ENCODE peak calls at places on chromosome 20, in ten cellular contexts. H is testis, E is cardiac fibroblast, J is WTC11, G is osteocyte, R is psoas muscle, T is endothelial cell, X is tibial artery, P is GM20000, Z is GM13977. U is an unnamed sample.

GRCh38 chr20:50283922-50284810 is 93.5 kb downstream of the CEBPB start:
- DNase-seq in H (no peak), E (peak), J (no peak), G (no peak), R (peak), T (no peak), X (peak), P (no peak), Z (no peak), U (peak)

GRCh38 chr20:52889225-52889624 is 82.9 kb upstream of the TSHZ2 start:
- DNase-seq in H (no peak), E (peak), J (no peak), G (no peak), R (no peak), T (no peak), X (no peak), P (no peak), Z (no peak), U (no peak)

GRCh38 chr20:59992531-59992930 is 34.3 kb downstream of the CDH26 start:
- DNase-seq in H (no peak), E (no peak), J (no peak), G (no peak), R (no peak), T (no peak), X (no peak), P (no peak), Z (no peak), U (no peak)

GRCh38 chr20:19440660-19441527 is 228.5 kb downstream of the SLC24A3 start:
- DNase-seq in H (no peak), E (no peak), J (no peak), G (peak), R (no peak), T (no peak), X (no peak), P (no peak), Z (no peak), U (peak)

GRCh38 chr20:53413188-53413631 is 180.4 kb downstream of the ZNF217 start:
- DNase-seq in H (peak), E (no peak), J (peak), G (no peak), R (peak), T (peak), X (no peak), P (peak), Z (peak), U (peak)

GRCh38 chr20:13221673-13222318 is 722 bp downstream of the ISM1 start:
- DNase-seq in H (peak), E (peak), J (peak), G (no peak), R (peak), T (peak), X (peak), P (peak), Z (peak), U (peak)

GRCh38 chr20:18639501-18639979 is 51.7 kb downstream of the DTD1 start:
- DNase-seq in H (no peak), E (no peak), J (no peak), G (no peak), R (no peak), T (no peak), X (no peak), P (no peak), Z (no peak), U (no peak)

GRCh38 chr20:17541996-17542395 is 10.8 kb upstream of the BFSP1 start:
- DNase-seq in H (no peak), E (peak), J (no peak), G (no peak), R (no peak), T (no peak), X (peak), P (no peak), Z (no peak), U (no peak)

GRCh38 chr20:50280851-50281655 is 90.4 kb downstream of the CEBPB start:
- DNase-seq in H (no peak), E (no peak), J (no peak), G (no peak), R (no peak), T (no peak), X (no peak), P (no peak), Z (no peak), U (no peak)

GRCh38 chr20:13458860-13459451 is 179.8 kb downstream of the TASP1 start:
- DNase-seq in H (peak), E (peak), J (peak), G (no peak), R (no peak), T (peak), X (no peak), P (peak), Z (peak), U (peak)

GRCh38 chr20:62116558-62117361 is 5.5 kb upstream of the LSM14B start:
- DNase-seq in H (no peak), E (no peak), J (no peak), G (no peak), R (no peak), T (no peak), X (no peak), P (no peak), Z (no peak), U (no peak)

GRCh38 chr20:52446421-52447231 is 255.0 kb upstream of the ZFP64 start:
- DNase-seq in H (no peak), E (peak), J (no peak), G (no peak), R (no peak), T (no peak), X (no peak), P (no peak), Z (no peak), U (no peak)

GRCh38 chr20:19211661-19212523 is 550 bp upstream of the SLC24A3 start:
- DNase-seq in H (peak), E (no peak), J (peak), G (no peak), R (peak), T (peak), X (peak), P (peak), Z (peak), U (no peak)

GRCh38 chr20:34791289-34792020 is 34.0 kb downstream of the NCOA6 start:
- DNase-seq in H (no peak), E (peak), J (no peak), G (no peak), R (no peak), T (no peak), X (no peak), P (no peak), Z (no peak), U (no peak)

GRCh38 chr20:62112368-62112767 is 9.9 kb upstream of the LSM14B start:
- DNase-seq in H (no peak), E (no peak), J (no peak), G (no peak), R (no peak), T (no peak), X (no peak), P (no peak), Z (no peak), U (no peak)

GRCh38 chr20:43913291-43914025 is 1.2 kb upstream of the TOX2 start:
- DNase-seq in H (no peak), E (no peak), J (no peak), G (no peak), R (no peak), T (no peak), X (no peak), P (no peak), Z (no peak), U (no peak)

GRCh38 chr20:49230021-49230420 is 10.8 kb downstream of the DDX27 start:
- DNase-seq in H (no peak), E (no peak), J (no peak), G (no peak), R (no peak), T (no peak), X (no peak), P (no peak), Z (no peak), U (no peak)

GRCh38 chr20:43564455-43564854 is 5.6 kb downstream of the SGK2 start:
- DNase-seq in H (no peak), E (no peak), J (no peak), G (no peak), R (no peak), T (no peak), X (no peak), P (no peak), Z (no peak), U (no peak)

GRCh38 chr20:20548527-20549266 is 163.7 kb downstream of the RALGAPA2 start:
- DNase-seq in H (no peak), E (no peak), J (no peak), G (no peak), R (no peak), T (no peak), X (no peak), P (no peak), Z (no peak), U (no peak)

GRCh38 chr20:12207875-12208274 is 290.2 kb downstream of the BTBD3 start:
- DNase-seq in H (peak), E (peak), J (peak), G (no peak), R (no peak), T (peak), X (no peak), P (no peak), Z (peak), U (peak)

GRCh38 chr20:56513096-56513806 is 11.3 kb upstream of the FAM209A start:
- DNase-seq in H (no peak), E (no peak), J (no peak), G (no peak), R (no peak), T (no peak), X (peak), P (no peak), Z (no peak), U (no peak)

GRCh38 chr20:47274449-47275108 is 81.9 kb downstream of the ZMYND8 start:
- DNase-seq in H (no peak), E (peak), J (no peak), G (no peak), R (no peak), T (no peak), X (no peak), P (peak), Z (peak), U (peak)

GRCh38 chr20:5070570-5070969 is 49.2 kb downstream of the PCNA start:
- DNase-seq in H (no peak), E (no peak), J (no peak), G (no peak), R (no peak), T (no peak), X (no peak), P (no peak), Z (no peak), U (no peak)

GRCh38 chr20:32437391-32438074 is 79.4 kb downstream of the ASXL1 start:
- DNase-seq in H (no peak), E (no peak), J (no peak), G (peak), R (no peak), T (no peak), X (no peak), P (no peak), Z (no peak), U (peak)
- TF ChIP-seq CTCF in H (no peak), E (peak), J (peak), G (peak), R (no peak), T (peak), X (no peak), P (no peak), Z (peak), U (peak)

GRCh38 chr20:41191562-41192500 is 54.5 kb downstream of the PLCG1 start:
- DNase-seq in H (no peak), E (no peak), J (no peak), G (no peak), R (no peak), T (no peak), X (no peak), P (no peak), Z (no peak), U (no peak)
- TF ChIP-seq CTCF in H (no peak), E (no peak), J (no peak), G (no peak), R (no peak), T (no peak), X (no peak), P (no peak), Z (no peak), U (no peak)

DNA sequence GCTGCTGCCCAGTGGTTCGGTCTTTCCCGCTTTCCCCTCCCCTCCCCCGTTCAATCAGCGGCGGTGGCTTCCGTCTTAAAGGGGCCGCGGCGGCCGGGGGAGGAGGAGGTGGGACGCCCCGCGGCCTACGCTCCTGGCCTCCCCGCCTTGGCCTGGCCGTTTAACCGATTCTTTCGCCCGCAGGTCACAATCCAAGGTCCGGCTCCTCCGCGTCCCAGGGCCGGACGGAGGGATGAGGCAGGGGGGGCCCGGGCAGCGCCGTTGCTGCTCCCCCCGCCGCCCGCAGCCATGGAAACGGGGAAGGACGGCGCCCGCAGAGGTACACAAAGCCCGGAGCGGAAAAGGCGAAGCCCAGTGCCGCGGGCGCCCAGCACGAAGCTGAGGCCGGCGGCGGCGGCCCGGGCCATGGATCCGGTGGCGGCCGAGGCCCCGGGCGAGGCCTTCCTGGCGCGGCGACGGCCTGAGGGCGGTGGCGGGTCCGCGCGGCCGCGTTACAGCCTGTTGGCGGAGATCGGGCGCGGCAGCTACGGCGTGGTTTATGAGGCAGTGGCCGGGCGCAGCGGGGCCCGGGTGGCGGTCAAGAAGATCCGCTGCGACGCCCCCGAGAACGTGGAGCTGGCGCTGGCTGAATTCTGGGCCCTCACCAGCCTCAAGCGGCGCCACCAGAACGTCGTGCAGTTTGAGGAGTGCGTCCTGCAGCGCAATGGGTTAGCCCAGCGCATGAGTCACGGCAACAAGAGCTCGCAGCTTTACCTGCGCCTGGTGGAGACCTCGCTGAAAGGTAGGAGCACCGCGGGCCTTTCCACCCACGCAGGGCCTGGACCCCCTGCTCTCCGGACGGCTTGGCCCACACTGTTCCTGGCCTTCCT is 1.2 kb downstream of the STK35 start:
- DNase-seq in H (peak), E (peak), J (peak), G (peak), R (peak), T (peak), X (peak), P (peak), Z (peak), U (peak)
- TF ChIP-seq CTCF in H (no peak), E (no peak), J (no peak), G (no peak), R (no peak), T (no peak), X (no peak), P (no peak), Z (no peak), U (no peak)

DNA sequence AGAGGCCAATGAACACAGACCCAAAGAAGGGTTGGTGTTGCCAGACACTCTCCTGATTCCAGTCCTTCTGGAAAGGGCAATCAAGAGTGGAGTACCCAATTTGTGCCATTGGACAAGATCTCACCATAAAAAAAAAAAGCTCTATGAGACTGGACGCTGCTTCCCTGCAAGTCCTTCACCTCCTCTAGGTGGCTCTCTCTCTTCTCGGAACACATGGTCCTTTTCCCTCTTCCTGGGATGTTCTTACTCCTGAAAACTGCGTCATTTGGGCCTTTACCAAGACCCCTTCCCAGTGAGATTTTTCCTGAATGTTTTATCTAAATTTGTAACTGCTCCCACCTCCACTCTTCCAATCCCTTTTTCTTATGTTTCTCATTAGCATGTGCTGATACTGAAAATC is 280.8 kb downstream of the FOXA2 start:
- DNase-seq in H (no peak), E (no peak), J (peak), G (no peak), R (no peak), T (no peak), X (no peak), P (no peak), Z (no peak), U (no peak)
- TF ChIP-seq CTCF in H (no peak), E (no peak), J (no peak), G (no peak), R (no peak), T (no peak), X (no peak), P (no peak), Z (peak), U (no peak)

GRCh38 chr20:46150982-46151381 is 32.9 kb downstream of the CD40 start:
- DNase-seq in H (no peak), E (no peak), J (no peak), G (no peak), R (no peak), T (no peak), X (no peak), P (no peak), Z (no peak), U (no peak)

GRCh38 chr20:46154796-46155195 is 36.7 kb downstream of the CD40 start:
- DNase-seq in H (no peak), E (no peak), J (no peak), G (no peak), R (no peak), T (no peak), X (no peak), P (no peak), Z (no peak), U (no peak)

GRCh38 chr20:46148313-46149213 is 30.4 kb downstream of the CD40 start:
- DNase-seq in H (no peak), E (no peak), J (no peak), G (no peak), R (no peak), T (no peak), X (no peak), P (no peak), Z (no peak), U (no peak)

GRCh38 chr20:46152824-46153586 is 34.9 kb downstream of the CD40 start:
- DNase-seq in H (no peak), E (no peak), J (no peak), G (no peak), R (no peak), T (no peak), X (no peak), P (no peak), Z (no peak), U (no peak)

DNA sequence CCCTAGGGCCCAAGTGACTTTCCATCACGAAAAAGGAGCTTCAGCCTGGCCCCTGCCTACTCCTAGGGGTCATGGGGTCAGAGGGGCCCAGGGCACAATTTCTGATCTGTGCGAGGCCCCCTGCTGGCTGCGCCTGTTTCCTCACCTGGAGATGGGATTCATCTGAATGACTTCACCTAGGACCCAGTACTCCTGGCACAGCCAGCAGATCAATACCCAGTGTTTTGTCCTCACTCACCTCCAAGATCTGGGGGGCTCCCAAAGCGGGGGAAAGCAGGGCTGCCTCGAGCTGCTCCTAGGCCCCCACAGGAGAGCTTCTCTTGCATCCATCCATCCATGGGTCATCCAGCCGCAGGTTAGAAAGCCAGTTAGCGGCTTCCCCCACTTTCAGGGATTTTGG is 33.8 kb downstream of the CD40 start:
- DNase-seq in H (no peak), E (no peak), J (peak), G (no peak), R (no peak), T (peak), X (no peak), P (peak), Z (peak), U (peak)
- TF ChIP-seq CTCF in H (no peak), E (peak), J (peak), G (no peak), R (peak), T (peak), X (peak), P (peak), Z (peak), U (peak)

DNA sequence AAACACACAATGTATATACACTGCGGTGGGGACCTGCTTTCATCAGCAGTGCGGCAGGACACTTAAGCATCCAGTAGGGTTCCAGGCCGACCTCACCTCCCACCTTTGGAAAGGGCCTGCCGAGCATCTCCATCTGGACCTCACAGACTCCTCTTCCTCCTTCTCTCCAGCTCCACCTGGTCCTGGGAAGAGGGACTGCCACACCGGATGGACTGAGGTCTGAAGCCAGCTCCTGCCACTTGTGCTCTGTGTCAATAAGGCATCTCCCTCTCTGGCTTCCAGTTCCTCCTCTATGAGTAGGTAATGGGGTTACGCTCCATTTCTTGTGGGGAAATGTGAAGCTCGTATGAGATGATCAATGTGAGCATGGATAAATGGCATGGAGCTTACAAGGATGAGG is 19.1 kb upstream of the NNAT start:
- DNase-seq in H (no peak), E (no peak), J (peak), G (no peak), R (no peak), T (peak), X (no peak), P (no peak), Z (no peak), U (no peak)
- TF ChIP-seq CTCF in H (no peak), E (no peak), J (no peak), G (no peak), R (no peak), T (no peak), X (no peak), P (no peak), Z (no peak), U (no peak)

GRCh38 chr20:38447931-38448675 is 13.0 kb upstream of the SNHG17 start:
- DNase-seq in H (no peak), E (no peak), J (no peak), G (no peak), R (no peak), T (no peak), X (no peak), P (peak), Z (no peak), U (no peak)
- TF ChIP-seq CTCF in H (no peak), E (no peak), J (no peak), G (no peak), R (no peak), T (no peak), X (no peak), P (no peak), Z (no peak), U (no peak)

GRCh38 chr20:496126-496696 is 33.9 kb upstream of the TBC1D20 start:
- DNase-seq in H (no peak), E (peak), J (no peak), G (no peak), R (no peak), T (no peak), X (no peak), P (no peak), Z (no peak), U (no peak)
- TF ChIP-seq CTCF in H (no peak), E (no peak), J (no peak), G (no peak), R (no peak), T (no peak), X (no peak), P (no peak), Z (no peak), U (no peak)